ENCODE peak calls at places on chromosome 1, in five cellular contexts. One of them, this sample, is unnamed.

GRCh38 chr1:222777977-222778376 is 36.9 kb upstream of the DISP1 start:
- DNase-seq in HepG2: no peak
- DNase-seq in K562: no peak
- DNase-seq in HCT116: no peak
- DNase-seq in SK-N-SH: no peak
- DNase-seq in this sample: no peak

GRCh38 chr1:244548558-244549115 is 87.6 kb downstream of the CATSPERE start:
- DNase-seq in HepG2: no peak
- DNase-seq in K562: peak
- DNase-seq in SK-N-SH: no peak
- DNase-seq in HCT116: no peak
- DNase-seq in this sample: no peak

GRCh38 chr1:173467426-173467825 is 9.7 kb upstream of the PRDX6 start:
- DNase-seq in K562: no peak
- DNase-seq in HCT116: no peak
- DNase-seq in HepG2: no peak
- DNase-seq in SK-N-SH: no peak
- DNase-seq in this sample: no peak

GRCh38 chr1:71950579-71950978 is 331.8 kb downstream of the NEGR1 start:
- DNase-seq in HCT116: no peak
- DNase-seq in HepG2: no peak
- DNase-seq in K562: no peak
- DNase-seq in SK-N-SH: no peak
- DNase-seq in this sample: no peak

GRCh38 chr1:27141266-27142003 is 13.5 kb downstream of the SLC9A1 start:
- DNase-seq in SK-N-SH: no peak
- DNase-seq in K562: no peak
- DNase-seq in HepG2: no peak
- DNase-seq in HCT116: no peak
- DNase-seq in this sample: no peak

GRCh38 chr1:182662121-182662890 is 22.1 kb downstream of the RGS8 start:
- DNase-seq in HCT116: no peak
- DNase-seq in HepG2: no peak
- DNase-seq in SK-N-SH: no peak
- DNase-seq in K562: no peak
- DNase-seq in this sample: no peak

GRCh38 chr1:224644553-224645154 is 28.5 kb downstream of the CNIH3 start:
- DNase-seq in SK-N-SH: peak
- DNase-seq in HepG2: peak
- DNase-seq in K562: peak
- DNase-seq in HCT116: peak
- DNase-seq in this sample: peak

GRCh38 chr1:114353233-114353632 is 157.8 kb downstream of the TRIM33 start:
- DNase-seq in SK-N-SH: peak
- DNase-seq in HepG2: peak
- DNase-seq in K562: peak
- DNase-seq in HCT116: no peak
- DNase-seq in this sample: no peak

GRCh38 chr1:119139393-119139792 is 1.1 kb downstream of the WARS2 start:
- DNase-seq in K562: peak
- DNase-seq in HepG2: no peak
- DNase-seq in HCT116: no peak
- DNase-seq in SK-N-SH: no peak
- DNase-seq in this sample: peak

GRCh38 chr1:93778457-93778856 is 96.8 kb upstream of the BCAR3 start:
- DNase-seq in SK-N-SH: no peak
- DNase-seq in HCT116: no peak
- DNase-seq in HepG2: no peak
- DNase-seq in K562: no peak
- DNase-seq in this sample: no peak

GRCh38 chr1:234533975-234534876 is 55.2 kb upstream of the TARBP1 start:
- DNase-seq in HCT116: no peak
- DNase-seq in HepG2: no peak
- DNase-seq in SK-N-SH: peak
- DNase-seq in K562: no peak
- DNase-seq in this sample: no peak

GRCh38 chr1:208242829-208243521 is 1.2 kb downstream of the PLXNA2 start:
- DNase-seq in HepG2: no peak
- DNase-seq in HCT116: no peak
- DNase-seq in K562: peak
- DNase-seq in SK-N-SH: peak
- DNase-seq in this sample: no peak

GRCh38 chr1:18385239-18385790 is 95.4 kb upstream of the KLHDC7A start:
- DNase-seq in HepG2: no peak
- DNase-seq in SK-N-SH: no peak
- DNase-seq in K562: peak
- DNase-seq in HCT116: no peak
- DNase-seq in this sample: no peak

GRCh38 chr1:55703726-55704363 is 488.7 kb upstream of the USP24 start:
- DNase-seq in HCT116: no peak
- DNase-seq in K562: no peak
- DNase-seq in HepG2: no peak
- DNase-seq in SK-N-SH: no peak
- DNase-seq in this sample: no peak

GRCh38 chr1:79198841-79199240 is 192.3 kb upstream of the ADGRL4 start:
- DNase-seq in HepG2: no peak
- DNase-seq in HCT116: no peak
- DNase-seq in SK-N-SH: no peak
- DNase-seq in K562: no peak
- DNase-seq in this sample: no peak

GRCh38 chr1:235503333-235504121 is 725 bp downstream of the B3GALNT2 start:
- DNase-seq in HepG2: peak
- DNase-seq in SK-N-SH: peak
- DNase-seq in K562: peak
- DNase-seq in HCT116: no peak
- DNase-seq in this sample: no peak

GRCh38 chr1:41006942-41007865 is 14.3 kb downstream of the SLFNL1 start:
- DNase-seq in HCT116: no peak
- DNase-seq in K562: no peak
- DNase-seq in HepG2: no peak
- DNase-seq in SK-N-SH: no peak
- DNase-seq in this sample: no peak

DNA sequence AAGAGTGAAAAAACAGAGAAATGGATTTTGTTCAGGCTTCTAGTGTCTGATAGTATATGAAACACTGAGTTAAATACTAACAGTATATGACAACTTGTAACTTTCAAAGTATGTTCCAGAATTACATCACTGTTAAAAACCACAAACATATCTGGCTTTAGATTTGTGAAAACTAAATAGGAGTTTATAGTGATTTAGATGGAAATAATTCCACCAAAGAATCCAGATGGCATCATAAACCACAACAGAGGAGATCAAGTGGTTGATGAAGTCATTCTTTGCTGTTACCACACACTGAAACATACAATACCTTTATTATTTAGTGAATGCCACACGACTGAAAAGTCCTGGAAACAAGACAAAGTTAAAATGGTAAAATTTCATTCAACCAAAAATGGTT is 37.2 kb downstream of the ALG14 start:
- DNase-seq in HepG2: no peak
- DNase-seq in SK-N-SH: no peak
- DNase-seq in HCT116: peak
- DNase-seq in K562: no peak
- DNase-seq in this sample: no peak
- TF ChIP-seq ZBTB33 in HepG2: no peak
- TF ChIP-seq ZBTB33 in SK-N-SH: peak
- TF ChIP-seq ZBTB33 in HCT116: no peak
- TF ChIP-seq ZBTB33 in K562: no peak
- TF ChIP-seq ZBTB33 in this sample: no peak

DNA sequence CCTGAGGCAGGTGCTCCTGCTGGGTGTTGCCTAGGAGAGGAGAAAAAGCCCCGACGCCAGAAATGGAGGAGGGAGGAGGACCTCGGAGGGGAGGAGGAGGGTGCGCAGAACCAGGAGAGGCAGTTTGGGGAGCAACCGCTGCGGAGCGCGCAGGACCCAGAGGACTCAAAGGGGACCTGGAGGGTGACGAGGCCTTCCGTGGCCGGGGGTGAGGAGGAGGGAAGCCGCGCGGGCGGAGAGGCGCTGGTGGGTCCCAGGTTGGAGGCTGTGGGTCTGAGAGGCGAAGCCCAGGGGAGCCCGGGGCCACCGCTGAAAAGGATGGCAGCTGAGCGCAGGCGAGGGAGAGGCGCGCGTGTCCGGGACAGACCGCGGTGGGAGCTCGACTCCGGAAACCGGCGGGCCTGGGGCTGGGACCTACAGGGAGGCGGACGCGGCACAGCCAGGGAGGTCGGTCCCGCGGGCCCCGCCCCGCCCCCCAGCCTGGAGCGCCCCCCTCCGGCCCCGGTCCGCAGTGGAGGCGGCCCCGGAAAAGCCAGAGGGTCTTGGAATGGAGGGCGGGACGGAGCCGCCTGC is 15.1 kb downstream of the RNF223 start:
- DNase-seq in HCT116: no peak
- DNase-seq in K562: peak
- DNase-seq in HepG2: no peak
- DNase-seq in SK-N-SH: no peak
- DNase-seq in this sample: no peak
- TF ChIP-seq ZBTB33 in HCT116: no peak
- TF ChIP-seq ZBTB33 in K562: no peak
- TF ChIP-seq ZBTB33 in HepG2: no peak
- TF ChIP-seq ZBTB33 in SK-N-SH: no peak
- TF ChIP-seq ZBTB33 in this sample: no peak

GRCh38 chr1:175155473-175155856 is 37.1 kb downstream of the KIAA0040 start:
- DNase-seq in SK-N-SH: no peak
- DNase-seq in K562: no peak
- DNase-seq in HCT116: no peak
- DNase-seq in HepG2: no peak
- DNase-seq in this sample: no peak

GRCh38 chr1:175157200-175157599 is 35.4 kb downstream of the KIAA0040 start:
- DNase-seq in SK-N-SH: no peak
- DNase-seq in HepG2: no peak
- DNase-seq in HCT116: no peak
- DNase-seq in K562: no peak
- DNase-seq in this sample: no peak

GRCh38 chr1:175155936-175156335 is 36.6 kb downstream of the KIAA0040 start:
- DNase-seq in K562: no peak
- DNase-seq in HCT116: no peak
- DNase-seq in SK-N-SH: no peak
- DNase-seq in HepG2: no peak
- DNase-seq in this sample: no peak

GRCh38 chr1:175154595-175155472 is 37.7 kb downstream of the KIAA0040 start:
- DNase-seq in K562: peak
- DNase-seq in SK-N-SH: peak
- DNase-seq in HepG2: peak
- DNase-seq in HCT116: peak
- DNase-seq in this sample: no peak

DNA sequence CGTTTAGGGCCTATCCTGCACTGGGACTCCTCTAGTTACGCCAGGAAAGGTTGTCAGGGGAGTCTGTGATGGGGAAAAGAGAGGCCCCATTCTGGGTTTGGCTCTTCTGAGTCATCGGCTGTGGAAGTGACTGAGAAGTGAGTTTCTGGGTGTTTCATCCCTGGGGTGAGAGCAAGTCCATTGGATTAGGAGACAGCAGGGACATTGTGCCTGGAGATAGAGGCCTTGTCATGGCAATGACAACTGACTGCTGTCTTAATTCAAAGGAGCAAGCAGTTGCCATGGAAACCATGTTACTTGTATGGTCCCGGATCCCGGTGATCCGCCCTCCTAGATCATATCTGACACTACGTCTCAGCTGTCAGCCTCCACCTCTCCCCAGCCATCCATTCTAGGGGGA is 34.4 kb downstream of the KIAA0040 start:
- DNase-seq in HCT116: peak
- DNase-seq in K562: no peak
- DNase-seq in SK-N-SH: no peak
- DNase-seq in HepG2: no peak
- DNase-seq in this sample: no peak
- TF ChIP-seq ZBTB33 in HCT116: no peak
- TF ChIP-seq ZBTB33 in K562: no peak
- TF ChIP-seq ZBTB33 in SK-N-SH: no peak
- TF ChIP-seq ZBTB33 in HepG2: no peak
- TF ChIP-seq ZBTB33 in this sample: no peak

DNA sequence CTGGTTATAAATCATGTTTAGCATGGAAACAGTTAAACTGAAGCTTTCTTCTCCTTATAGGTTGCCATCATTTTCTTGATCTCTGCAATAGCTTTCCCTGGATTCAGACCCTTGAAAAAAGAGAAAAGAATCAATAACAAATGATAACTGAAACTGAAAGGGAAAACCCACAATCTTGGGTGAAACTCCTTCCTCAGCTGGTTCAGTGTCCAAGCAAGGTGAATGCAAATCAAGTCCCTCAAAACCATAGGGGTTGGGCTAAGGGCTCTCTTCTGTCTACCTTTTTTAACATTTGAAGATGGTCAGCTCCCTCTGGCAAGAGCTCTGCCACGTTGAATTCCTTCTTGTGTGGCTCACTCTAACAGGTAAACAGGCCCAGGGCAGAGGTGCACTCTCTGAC is 7.1 kb upstream of the ATP13A2 start:
- DNase-seq in HCT116: no peak
- DNase-seq in HepG2: no peak
- DNase-seq in K562: no peak
- DNase-seq in SK-N-SH: no peak
- DNase-seq in this sample: no peak
- TF ChIP-seq ZBTB33 in HCT116: no peak
- TF ChIP-seq ZBTB33 in HepG2: no peak
- TF ChIP-seq ZBTB33 in K562: no peak
- TF ChIP-seq ZBTB33 in SK-N-SH: no peak
- TF ChIP-seq ZBTB33 in this sample: no peak